ENCODE peak calls at places on chromosomes 2 and 18, in five cellular contexts. U, C, R, N and Q are unnamed samples.

GRCh38 chr2:137910641-137911040 is 53.6 kb upstream of the HNMT start:
- DNase-seq in C (no peak), R (peak; percentile 48), N (no peak), U (no peak), Q (peak; percentile 19)

GRCh38 chr2:239046822-239047221 is 198.9 kb downstream of the TWIST2 start:
- DNase-seq in N (no peak), U (no peak), C (no peak), R (no peak), Q (no peak)

GRCh38 chr2:74297391-74297790 is 45.8 kb downstream of the SLC4A5 start:
- DNase-seq in U (no peak), C (no peak), R (no peak), N (no peak), Q (no peak)

GRCh38 chr2:205435970-205436369 is 246.3 kb upstream of the NRP2 start:
- DNase-seq in C (no peak), R (peak; percentile 21), N (peak; percentile 19), U (no peak), Q (no peak)

GRCh38 chr18:54561864-54562263 is 29.2 kb upstream of the DYNAP start:
- DNase-seq in N (no peak), U (no peak), R (no peak), C (no peak), Q (no peak)

GRCh38 chr2:72991439-72991725 is 74.1 kb downstream of the EMX1 start:
- DNase-seq in C (no peak), R (no peak), N (no peak), U (peak; percentile 10), Q (no peak)

GRCh38 chr18:47545613-47546012 is 294.2 kb upstream of the SKOR2 start:
- DNase-seq in U (no peak), C (no peak), N (no peak), R (no peak), Q (no peak)

GRCh38 chr18:45860971-45861370 is 35.5 kb downstream of the SIGLEC15 start:
- DNase-seq in C (no peak), R (no peak), N (no peak), U (no peak), Q (no peak)

GRCh38 chr2:220001693-220002260 is 374.3 kb downstream of the SLC4A3 start:
- DNase-seq in C (no peak), N (no peak), R (peak; percentile 75), U (no peak), Q (no peak)

DNA sequence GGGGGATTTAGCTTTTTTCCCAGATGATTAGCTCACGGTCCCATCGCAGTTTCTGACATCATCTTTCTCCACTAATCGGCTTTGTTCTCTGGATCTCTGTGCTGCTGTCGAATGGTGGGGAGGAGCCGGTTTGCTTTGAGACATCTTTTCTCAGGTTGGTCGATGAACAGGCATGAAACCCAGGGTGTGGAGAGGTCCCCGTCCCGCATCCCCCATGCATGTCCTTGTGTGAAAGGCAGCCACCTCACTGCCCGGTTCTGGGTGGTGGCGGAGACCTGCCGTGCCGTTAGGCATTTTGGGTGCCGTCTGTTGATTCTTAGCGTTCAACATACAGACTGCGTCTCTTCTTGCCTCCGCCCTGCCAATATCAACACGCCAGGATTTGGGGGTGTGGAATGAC is 57.8 kb downstream of the CTDP1 start:
- DNase-seq in R (no peak), N (no peak), U (no peak), C (peak; percentile 35), Q (no peak)
- H3K36me3 ChIP-seq in R (peaks cover 2% of the 10 kb centered on the region), N (peaks cover 15% of the 10 kb centered on the region), U (no peaks in the 10 kb centered on the region), C (peaks cover 47% of the 10 kb centered on the region), Q (peaks cover 22% of the 10 kb centered on the region)

GRCh38 chr2:115413796-115414195 is 971.4 kb downstream of the DPP10 start:
- DNase-seq in N (no peak), R (peak; percentile 29), C (no peak), U (no peak), Q (no peak)

GRCh38 chr2:115414461-115414860 is 972.0 kb downstream of the DPP10 start:
- DNase-seq in N (no peak), U (no peak), C (no peak), R (peak; percentile 62), Q (no peak)

GRCh38 chr2:115412501-115412900 is 970.1 kb downstream of the DPP10 start:
- DNase-seq in R (peak; percentile 17), N (no peak), C (no peak), U (no peak), Q (no peak)
- H3K9me3 ChIP-seq in R (no peaks in the 10 kb centered on the region), N (peaks cover 13% of the 10 kb centered on the region), C (no peaks in the 10 kb centered on the region), U (no peaks in the 10 kb centered on the region), Q (peaks cover 2% of the 10 kb centered on the region)

DNA sequence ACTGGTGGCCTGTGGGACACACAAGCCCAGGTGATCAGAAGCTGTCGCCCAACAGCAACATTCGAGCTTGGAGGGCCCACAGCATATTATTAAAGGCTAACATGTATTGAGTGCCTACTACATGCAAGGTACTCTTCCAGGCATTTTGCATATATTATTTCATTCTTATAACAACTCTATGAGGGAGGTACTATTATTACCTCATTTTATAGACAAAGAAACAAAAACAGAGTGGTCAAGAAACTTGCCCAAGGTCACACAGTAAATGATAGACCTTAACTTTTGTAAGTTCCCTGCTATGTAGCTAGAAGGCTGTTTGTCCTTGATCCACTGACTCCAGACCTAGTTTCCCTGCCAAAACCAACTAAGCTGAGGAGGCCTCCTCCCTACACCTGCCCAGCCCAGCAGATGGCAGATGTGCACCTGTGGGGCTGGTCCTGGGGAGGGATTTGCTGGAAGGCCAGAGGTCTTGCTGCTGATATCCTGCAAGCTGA is 35.7 kb downstream of the KANSL3 start:
- DNase-seq in U (no peak), N (peak; percentile 7), C (no peak), R (no peak), Q (peak; percentile 71)
- H3K36me3 ChIP-seq in U (no peaks in the 10 kb centered on the region), N (peaks cover 20% of the 10 kb centered on the region), C (peaks cover 100% of the 10 kb centered on the region), R (peaks cover 72% of the 10 kb centered on the region), Q (peaks cover 19% of the 10 kb centered on the region)

GRCh38 chr18:13700153-13700552 is 26.2 kb downstream of the FAM210A start:
- DNase-seq in U (no peak), R (no peak), C (no peak), N (no peak), Q (no peak)

DNA sequence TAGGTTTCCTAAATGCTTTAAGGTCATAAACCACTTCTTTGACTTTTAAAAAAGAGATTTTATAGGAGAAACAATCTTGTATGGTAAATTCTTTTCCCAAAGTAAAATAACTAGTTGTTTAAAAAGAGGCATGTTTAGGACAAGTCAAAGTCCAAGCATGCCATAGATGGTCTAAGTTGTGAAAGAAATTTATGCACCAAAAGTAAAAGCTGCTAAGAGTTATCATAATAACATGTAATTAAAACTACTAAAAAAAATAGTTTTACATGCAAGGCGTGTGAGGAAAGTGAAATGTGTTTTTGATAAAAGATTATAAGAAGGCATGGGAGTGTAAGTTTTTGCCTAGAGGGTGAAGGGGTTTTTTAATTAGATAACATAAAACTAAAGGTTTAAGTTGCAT is 22.5 kb downstream of the FAM210A start:
- DNase-seq in U (no peak), R (no peak), N (no peak), C (no peak), Q (no peak)
- H3K9me3 ChIP-seq in U (peaks cover 7% of the 10 kb centered on the region), R (peaks cover 3% of the 10 kb centered on the region), N (peaks cover 13% of the 10 kb centered on the region), C (no peaks in the 10 kb centered on the region), Q (peaks cover 2% of the 10 kb centered on the region)

DNA sequence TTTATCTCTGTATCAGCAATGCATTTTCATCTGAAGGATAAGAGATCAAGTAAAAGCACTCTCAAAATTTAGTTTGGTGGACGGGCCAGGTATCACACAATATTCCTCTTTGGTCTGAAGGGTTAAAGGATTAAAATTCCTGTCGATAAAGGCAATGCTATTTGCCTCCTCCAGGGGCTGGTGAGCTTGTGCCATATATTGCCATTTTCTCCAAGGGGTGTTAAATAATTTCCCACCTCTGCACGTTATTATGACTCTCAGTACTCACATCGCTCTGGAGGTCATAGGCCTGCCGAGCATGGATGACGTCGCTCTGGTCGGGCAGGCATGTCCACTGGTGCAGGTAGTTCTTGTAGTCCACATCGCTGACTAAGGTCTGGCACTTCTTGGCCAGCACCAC is 94.2 kb downstream of the NEB start:
- DNase-seq in C (no peak), N (no peak), U (no peak), R (no peak), Q (no peak)
- H3K36me3 ChIP-seq in C (no peaks in the 10 kb centered on the region), N (no peaks in the 10 kb centered on the region), U (no peaks in the 10 kb centered on the region), R (no peaks in the 10 kb centered on the region), Q (no peaks in the 10 kb centered on the region)

GRCh38 chr2:196131949-196132925 is 39.1 kb downstream of the STK17B start:
- DNase-seq in U (no peak), C (no peak), R (peak; percentile 30), N (no peak), Q (no peak)

GRCh38 chr2:196128749-196129148 is 42.6 kb downstream of the STK17B start:
- DNase-seq in R (no peak), N (no peak), U (no peak), C (no peak), Q (no peak)

GRCh38 chr2:196131384-196131861 is 40.0 kb downstream of the STK17B start:
- DNase-seq in R (peak; percentile 27), N (peak; percentile 35), C (no peak), U (no peak), Q (peak; percentile 55)

GRCh38 chr2:196125596-196125995 is 45.8 kb downstream of the STK17B start:
- DNase-seq in C (no peak), R (peak; percentile 36), N (no peak), U (no peak), Q (no peak)

DNA sequence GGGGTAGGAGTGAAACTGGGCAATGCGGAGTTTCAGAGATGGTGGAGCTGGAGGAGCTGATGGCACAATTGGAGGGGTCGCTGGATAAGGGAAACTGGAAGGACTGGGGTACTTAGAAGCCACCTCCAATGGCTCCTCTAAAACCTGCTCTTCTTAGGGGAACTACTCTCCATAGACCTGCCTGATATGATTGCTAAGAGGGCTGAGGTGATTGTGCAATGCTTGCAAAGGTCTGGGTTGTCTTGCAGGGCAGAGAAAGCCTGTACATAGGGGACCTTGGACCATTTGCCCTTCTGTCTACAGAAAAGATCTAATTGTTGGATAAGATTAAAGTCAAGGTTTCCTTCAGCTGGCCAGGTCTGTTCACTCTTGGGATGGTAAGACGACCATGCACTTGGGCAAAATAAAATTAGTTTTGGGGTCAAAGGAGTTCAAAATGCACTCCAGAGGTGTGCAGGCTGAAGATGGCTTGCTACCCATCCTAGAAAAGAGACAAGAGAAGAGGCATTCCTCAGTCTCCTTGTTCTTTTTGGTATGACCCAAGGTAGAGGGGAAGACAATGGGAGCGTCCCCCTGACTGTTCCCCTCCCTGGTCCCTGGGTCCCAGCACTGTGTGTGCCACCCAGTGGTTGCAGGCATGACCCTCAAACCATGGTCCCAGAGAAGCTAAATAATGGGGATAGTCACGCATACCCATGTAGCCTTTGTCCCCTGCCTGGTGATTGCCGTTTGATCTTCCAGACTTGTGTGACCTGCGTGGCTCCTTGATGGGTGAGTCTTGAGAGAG is 41.1 kb downstream of the STK17B start:
- DNase-seq in U (no peak), N (no peak), R (no peak), C (no peak), Q (no peak)
- H3K9me3 ChIP-seq in U (peaks cover 28% of the 10 kb centered on the region), N (peaks cover 13% of the 10 kb centered on the region), R (no peaks in the 10 kb centered on the region), C (peaks cover 35% of the 10 kb centered on the region), Q (peaks cover 5% of the 10 kb centered on the region)

GRCh38 chr2:54655051-54655809 is 68.2 kb upstream of the EML6 start:
- DNase-seq in C (no peak), N (no peak), U (no peak), R (no peak), Q (no peak)
- H3K36me3 ChIP-seq in C (peaks cover 100% of the 10 kb centered on the region), N (peaks cover 52% of the 10 kb centered on the region), U (peaks cover 4% of the 10 kb centered on the region), R (peaks cover 91% of the 10 kb centered on the region), Q (peaks cover 29% of the 10 kb centered on the region)

GRCh38 chr2:186108470-186108869 is 369.9 kb downstream of the FSIP2 start:
- DNase-seq in R (no peak), N (no peak), C (no peak), U (no peak), Q (no peak)
- H3K9me3 ChIP-seq in R (no peaks in the 10 kb centered on the region), N (no peaks in the 10 kb centered on the region), C (no peaks in the 10 kb centered on the region), U (no peaks in the 10 kb centered on the region), Q (no peaks in the 10 kb centered on the region)

GRCh38 chr2:190999058-190999457 is 14.9 kb downstream of the STAT1 start:
- DNase-seq in N (no peak), U (no peak), R (no peak), C (no peak), Q (no peak)
- H3K36me3 ChIP-seq in N (peaks cover 50% of the 10 kb centered on the region), U (no peaks in the 10 kb centered on the region), R (peaks cover 43% of the 10 kb centered on the region), C (peaks cover 100% of the 10 kb centered on the region), Q (peaks cover 48% of the 10 kb centered on the region)

GRCh38 chr2:10031886-10032745 is 11.2 kb upstream of the KLF11 start:
- DNase-seq in C (no peak), N (no peak), R (no peak), U (no peak), Q (no peak)
- H3K9me3 ChIP-seq in C (no peaks in the 10 kb centered on the region), N (no peaks in the 10 kb centered on the region), R (no peaks in the 10 kb centered on the region), U (no peaks in the 10 kb centered on the region), Q (no peaks in the 10 kb centered on the region)